ENCODE peak calls at places on chromosomes 1 and 21, in nine cellular contexts. M is right atrium auricular region; W is AG04450; U is CD4-positive, alpha-beta T cell; G is fibroblast of the aortic adventitia; O is sigmoid colon; D is HFFc6; R is bronchial epithelial cell; B is progenitor cell of endocrine pancreas. T is an unnamed sample.

GRCh38 chr1:11432526-11432925 is 46.4 kb upstream of the DISP3 start:
- DNase-seq in B (no peak), R (no peak), O (no peak), D (no peak), U (no peak), G (no peak), M (no peak), W (no peak), T (no peak)

GRCh38 chr1:209190591-209191241 is 392.8 kb upstream of the CAMK1G start:
- DNase-seq in W (no peak), M (no peak), U (no peak), G (peak), B (peak), D (peak), O (no peak), R (peak), T (peak)

GRCh38 chr1:23528245-23528978 is 2.6 kb downstream of the E2F2 start:
- DNase-seq in B (no peak), O (peak), R (peak), G (peak), D (peak), W (no peak), U (peak), M (peak), T (no peak)

GRCh38 chr1:192439373-192440025 is 122.7 kb downstream of the RGS21 start:
- DNase-seq in R (peak), D (peak), U (no peak), G (peak), O (no peak), B (no peak), W (peak), M (no peak), T (peak)

GRCh38 chr1:42184616-42185015 is 20.1 kb upstream of the GUCA2A start:
- DNase-seq in B (no peak), D (no peak), G (no peak), M (no peak), U (no peak), R (no peak), O (no peak), W (no peak), T (no peak)

GRCh38 chr1:234089396-234089795 is 184.9 kb downstream of the SLC35F3 start:
- DNase-seq in G (no peak), W (no peak), U (no peak), B (no peak), R (no peak), M (no peak), O (no peak), D (no peak), T (no peak)

GRCh38 chr1:26064591-26064990 is 2.8 kb downstream of the TRIM63 start:
- DNase-seq in U (no peak), M (no peak), G (no peak), W (no peak), D (no peak), R (peak), B (no peak), O (no peak), T (no peak)

GRCh38 chr1:202697038-202697437 is 13.2 kb downstream of the SYT2 start:
- DNase-seq in D (no peak), U (no peak), M (no peak), W (no peak), O (no peak), G (no peak), B (no peak), R (no peak), T (no peak)

GRCh38 chr1:53577141-53578100 is 118.2 kb downstream of the DMRTB1 start:
- DNase-seq in D (no peak), R (no peak), G (no peak), W (no peak), U (no peak), B (no peak), M (no peak), O (peak), T (no peak)

GRCh38 chr1:39995973-39996393 is 41.0 kb downstream of the MFSD2A start:
- DNase-seq in G (no peak), U (no peak), B (no peak), O (no peak), D (no peak), M (no peak), R (no peak), W (no peak), T (no peak)

GRCh38 chr1:78603206-78603605 is 17.0 kb upstream of the IFI44L start:
- DNase-seq in B (no peak), O (no peak), R (no peak), W (no peak), D (no peak), M (no peak), U (no peak), G (no peak), T (no peak)

GRCh38 chr1:93353286-93353685 is 7.6 kb downstream of the DR1 start:
- DNase-seq in W (no peak), B (no peak), U (no peak), D (no peak), O (no peak), G (peak), M (no peak), R (no peak), T (no peak)

GRCh38 chr1:246497331-246497915 is 9.7 kb downstream of the SMYD3 start:
- DNase-seq in B (no peak), D (peak), O (no peak), W (peak), G (peak), R (peak), M (no peak), U (no peak), T (peak)

GRCh38 chr1:151846062-151846568 is 6.5 kb upstream of the C2CD4D start:
- DNase-seq in M (no peak), D (peak), O (peak), W (no peak), G (peak), R (peak), B (no peak), U (no peak), T (no peak)

GRCh38 chr1:206442101-206442500 is 28.2 kb upstream of the IKBKE start:
- DNase-seq in U (no peak), W (no peak), B (no peak), D (peak), O (no peak), M (no peak), R (peak), G (no peak), T (peak)

GRCh38 chr21:39633770-39634181 is 21.0 kb downstream of the B3GALT5 start:
- DNase-seq in R (peak), M (no peak), B (no peak), G (peak), U (no peak), W (peak), D (peak), O (no peak), T (peak)

GRCh38 chr1:10170362-10170665 is 40.1 kb upstream of the KIF1B start:
- DNase-seq in U (no peak), D (no peak), O (no peak), B (no peak), W (no peak), G (no peak), M (no peak), R (peak), T (no peak)

GRCh38 chr1:10730985-10731384 is 65.5 kb downstream of the CASZ1 start:
- DNase-seq in R (peak), O (no peak), D (peak), U (no peak), G (peak), B (no peak), W (peak), M (no peak), T (peak)

GRCh38 chr1:193322218-193322617 is 135.8 kb upstream of the B3GALT2 start:
- DNase-seq in W (peak), G (peak), R (peak), M (no peak), U (no peak), B (no peak), D (peak), O (no peak), T (peak)

GRCh38 chr1:182952677-182953444 is at the start of gene SHCBP1L:
- DNase-seq in G (no peak), U (no peak), R (no peak), W (no peak), D (no peak), B (no peak), O (no peak), M (no peak), T (no peak)

GRCh38 chr1:228902781-228903572 is 167.7 kb downstream of the RHOU start:
- DNase-seq in G (peak), M (peak), O (peak), D (peak), B (no peak), U (no peak), W (peak), R (peak), T (peak)

GRCh38 chr1:51840182-51840581 is 38.3 kb downstream of the NRDC start:
- DNase-seq in G (no peak), U (no peak), B (no peak), D (no peak), O (no peak), R (no peak), W (no peak), M (no peak), T (no peak)

GRCh38 chr1:198669023-198669698 is 30.3 kb downstream of the PTPRC start:
- DNase-seq in G (peak), W (peak), R (peak), B (no peak), M (no peak), O (no peak), D (peak), U (no peak), T (peak)

GRCh38 chr21:38203229-38203628 is 53.6 kb upstream of the KCNJ15 start:
- DNase-seq in M (no peak), O (no peak), D (no peak), G (no peak), R (no peak), U (no peak), W (no peak), B (no peak), T (no peak)

GRCh38 chr21:45822429-45823099 is 159.0 kb upstream of the COL6A1 start:
- DNase-seq in D (no peak), O (peak), B (no peak), W (no peak), M (peak), R (no peak), G (no peak), U (no peak), T (no peak)

GRCh38 chr1:3453891-3454810 is at the start of gene ARHGEF16:
- DNase-seq in G (peak), U (peak), W (no peak), D (no peak), R (peak), M (no peak), B (peak), O (no peak), T (no peak)

GRCh38 chr1:29181413-29182225 is at the start of gene SRSF4:
- DNase-seq in D (peak), O (peak), G (peak), R (peak), B (peak), U (peak), M (peak), W (peak), T (peak)

GRCh38 chr1:21217812-21218596 is 41.3 kb upstream of the EIF4G3 start:
- DNase-seq in O (no peak), D (peak), B (peak), U (no peak), W (no peak), G (peak), M (no peak), R (no peak), T (no peak)

GRCh38 chr1:244447024-244447423 is 4.7 kb downstream of the ADSS2 start:
- DNase-seq in O (no peak), M (no peak), B (no peak), D (no peak), W (no peak), U (no peak), G (no peak), R (no peak), T (no peak)

GRCh38 chr21:17775431-17776126 is 43.6 kb downstream of the C21orf91 start:
- DNase-seq in D (no peak), W (no peak), G (no peak), B (no peak), U (peak), O (no peak), M (no peak), R (no peak), T (no peak)

GRCh38 chr1:32705516-32705915 is 2.9 kb upstream of the SYNC start:
- DNase-seq in W (no peak), D (no peak), R (no peak), U (no peak), G (no peak), O (no peak), M (no peak), B (no peak), T (no peak)

GRCh38 chr1:147225193-147225730 is at the start of gene FMO5:
- DNase-seq in G (peak), R (peak), D (no peak), W (peak), B (no peak), U (peak), M (peak), O (peak), T (peak)
- TF ChIP-seq CTCF in G (peak), R (peak), D (no peak), W (peak), B (peak), U (no peak), M (no peak), O (peak), T (no peak)

GRCh38 chr1:43994794-43995790 is 3.7 kb downstream of the CCDC24 start:
- DNase-seq in D (no peak), R (no peak), U (no peak), G (no peak), W (no peak), B (no peak), O (no peak), M (no peak), T (no peak)
- TF ChIP-seq CTCF in D (peak), R (peak), U (no peak), G (peak), W (peak), B (peak), O (no peak), M (no peak), T (no peak)

GRCh38 chr1:160494620-160495019 is 28.4 kb downstream of the SLAMF6 start:
- DNase-seq in D (peak), G (no peak), M (no peak), O (no peak), W (no peak), B (no peak), U (no peak), R (no peak), T (no peak)
- TF ChIP-seq CTCF in D (peak), G (peak), M (no peak), O (no peak), W (peak), B (peak), U (peak), R (peak), T (peak)

GRCh38 chr1:13948396-13948795 is 248.4 kb downstream of the PRDM2 start:
- DNase-seq in W (no peak), U (no peak), O (no peak), B (no peak), R (no peak), M (no peak), G (no peak), D (no peak), T (no peak)

GRCh38 chr1:13949571-13949970 is 249.6 kb downstream of the PRDM2 start:
- DNase-seq in O (no peak), U (no peak), M (peak), D (no peak), W (no peak), R (no peak), B (no peak), G (no peak), T (no peak)

GRCh38 chr1:13951793-13952751 is 252.1 kb downstream of the PRDM2 start:
- DNase-seq in R (peak), W (no peak), D (no peak), B (no peak), G (no peak), U (no peak), O (no peak), M (peak), T (no peak)

GRCh38 chr1:13948851-13949490 is 249.0 kb downstream of the PRDM2 start:
- DNase-seq in O (peak), R (no peak), W (no peak), U (no peak), D (no peak), M (peak), G (peak), B (no peak), T (no peak)

DNA sequence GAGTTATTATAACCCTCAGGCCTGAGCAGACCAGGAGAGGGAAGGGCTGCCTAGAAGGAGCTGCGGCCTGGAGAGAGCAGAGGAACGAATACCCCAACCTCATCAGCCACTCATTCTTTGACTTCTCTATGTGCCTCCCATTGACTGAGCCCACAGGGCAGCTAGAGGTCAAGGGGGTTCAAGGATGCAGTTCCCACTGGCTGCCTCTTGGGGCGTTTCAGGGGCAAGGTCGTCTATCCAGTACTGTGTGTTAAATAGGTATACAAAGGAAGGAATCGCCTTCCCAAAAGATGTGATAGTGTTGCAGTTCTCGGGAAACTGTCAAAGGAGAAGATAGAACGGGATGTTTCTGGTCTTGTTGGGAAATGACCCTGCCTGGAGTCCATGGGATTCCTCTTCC is 250.6 kb downstream of the PRDM2 start:
- DNase-seq in R (no peak), B (no peak), D (no peak), G (no peak), O (no peak), M (peak), W (no peak), U (no peak), T (no peak)
- TF ChIP-seq CTCF in R (no peak), B (peak), D (no peak), G (peak), O (no peak), M (no peak), W (no peak), U (no peak), T (peak)

GRCh38 chr1:214617843-214618242 is 14.8 kb downstream of the CENPF start:
- DNase-seq in R (no peak), G (no peak), M (no peak), D (no peak), O (no peak), B (no peak), W (no peak), U (no peak), T (no peak)

GRCh38 chr1:214615111-214615510 is 12.1 kb downstream of the CENPF start:
- DNase-seq in M (no peak), U (no peak), D (no peak), R (peak), G (peak), O (no peak), W (peak), B (no peak), T (no peak)

GRCh38 chr1:214621178-214621577 is 18.2 kb downstream of the CENPF start:
- DNase-seq in R (no peak), W (no peak), B (no peak), U (no peak), G (no peak), O (no peak), M (no peak), D (no peak), T (no peak)

GRCh38 chr1:214615871-214616270 is 12.9 kb downstream of the CENPF start:
- DNase-seq in B (no peak), M (no peak), O (no peak), D (peak), R (no peak), U (no peak), G (peak), W (peak), T (peak)

DNA sequence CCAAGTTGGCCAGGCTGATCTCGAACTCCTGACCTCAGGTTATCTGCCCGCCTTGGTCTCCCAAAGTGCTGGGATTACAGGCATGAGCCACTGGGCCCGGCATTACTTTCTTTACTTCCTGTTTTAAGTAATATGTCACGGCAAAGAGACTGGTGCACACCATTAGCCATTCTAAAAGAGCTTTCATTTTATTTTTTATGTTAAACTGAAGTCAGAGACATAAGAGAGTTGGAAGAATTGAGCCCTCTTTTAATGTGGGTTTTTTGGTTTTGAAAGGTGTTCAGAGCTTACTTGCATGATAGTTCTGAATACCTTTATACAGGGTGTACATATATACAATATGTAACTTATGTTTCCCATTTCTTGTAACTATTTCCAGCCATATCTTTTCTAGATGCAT is 14.3 kb downstream of the CENPF start:
- DNase-seq in M (no peak), U (no peak), B (no peak), W (no peak), O (no peak), G (no peak), R (no peak), D (no peak), T (no peak)
- TF ChIP-seq CTCF in M (no peak), U (no peak), B (no peak), W (no peak), O (no peak), G (no peak), R (no peak), D (no peak), T (no peak)